ENCODE peak calls at places on chromosome 1, in five cellular contexts. One of them, this sample, is unnamed.
A peak's percentile ranks its signal among the peaks of the same experiment; 100 is the strongest.

GRCh38 chr1:165860065-165860464 is 32.7 kb downstream of the UCK2 start:
- DNase-seq in right cardiac atrium: no peak
- DNase-seq in HuH-7.5: no peak
- DNase-seq in type B pancreatic cell: no peak
- DNase-seq in activated T-helper 1 cell treated with anti-CD3 and anti-CD28 coated beads, Interleukin-12 subunit alpha, Interleukin-12 subunit beta, Interleukin-2, Interleukin-4 antibody, amounts not matched to agents 30 ng/mL and 10 ng/mL and 1 ng/mL, durations not matched to agents 14 hours and 24 hours and 36 hours: no peak
- DNase-seq in this sample: no peak

GRCh38 chr1:201176931-201177330 is 13.7 kb upstream of the IGFN1 start:
- DNase-seq in right cardiac atrium: no peak
- DNase-seq in HuH-7.5: no peak
- DNase-seq in type B pancreatic cell: no peak
- DNase-seq in activated T-helper 1 cell treated with anti-CD3 and anti-CD28 coated beads, Interleukin-12 subunit alpha, Interleukin-12 subunit beta, Interleukin-2, Interleukin-4 antibody, amounts not matched to agents 30 ng/mL and 10 ng/mL and 1 ng/mL, durations not matched to agents 14 hours and 24 hours and 36 hours: no peak
- DNase-seq in this sample: no peak

GRCh38 chr1:41919764-41920397 is 1.2 kb upstream of the HIVEP3 start:
- DNase-seq in right cardiac atrium: peak; percentile 66
- DNase-seq in HuH-7.5: no peak
- DNase-seq in type B pancreatic cell: no peak
- DNase-seq in activated T-helper 1 cell treated with anti-CD3 and anti-CD28 coated beads, Interleukin-12 subunit alpha, Interleukin-12 subunit beta, Interleukin-2, Interleukin-4 antibody, amounts not matched to agents 30 ng/mL and 10 ng/mL and 1 ng/mL, durations not matched to agents 14 hours and 24 hours and 36 hours: peak; percentile 83
- DNase-seq in this sample: no peak

GRCh38 chr1:114353233-114353632 is 157.8 kb downstream of the TRIM33 start:
- DNase-seq in right cardiac atrium: peak; percentile 85
- DNase-seq in HuH-7.5: no peak
- DNase-seq in type B pancreatic cell: peak; percentile 27
- DNase-seq in activated T-helper 1 cell treated with anti-CD3 and anti-CD28 coated beads, Interleukin-12 subunit alpha, Interleukin-12 subunit beta, Interleukin-2, Interleukin-4 antibody, amounts not matched to agents 30 ng/mL and 10 ng/mL and 1 ng/mL, durations not matched to agents 14 hours and 24 hours and 36 hours: no peak
- DNase-seq in this sample: no peak

GRCh38 chr1:46769028-46769740 is 29.7 kb upstream of the CYP4B1 start:
- DNase-seq in right cardiac atrium: no peak
- DNase-seq in HuH-7.5: no peak
- DNase-seq in type B pancreatic cell: no peak
- DNase-seq in activated T-helper 1 cell treated with anti-CD3 and anti-CD28 coated beads, Interleukin-12 subunit alpha, Interleukin-12 subunit beta, Interleukin-2, Interleukin-4 antibody, amounts not matched to agents 30 ng/mL and 10 ng/mL and 1 ng/mL, durations not matched to agents 14 hours and 24 hours and 36 hours: no peak
- DNase-seq in this sample: no peak

GRCh38 chr1:92949937-92950817 is 11.1 kb downstream of the DIPK1A start:
- DNase-seq in right cardiac atrium: no peak
- DNase-seq in HuH-7.5: no peak
- DNase-seq in type B pancreatic cell: no peak
- DNase-seq in activated T-helper 1 cell treated with anti-CD3 and anti-CD28 coated beads, Interleukin-12 subunit alpha, Interleukin-12 subunit beta, Interleukin-2, Interleukin-4 antibody, amounts not matched to agents 30 ng/mL and 10 ng/mL and 1 ng/mL, durations not matched to agents 14 hours and 24 hours and 36 hours: no peak
- DNase-seq in this sample: peak; percentile 67

GRCh38 chr1:31374511-31375196 is 1.8 kb upstream of the FABP3 start:
- DNase-seq in right cardiac atrium: peak; percentile 51
- DNase-seq in HuH-7.5: no peak
- DNase-seq in type B pancreatic cell: no peak
- DNase-seq in activated T-helper 1 cell treated with anti-CD3 and anti-CD28 coated beads, Interleukin-12 subunit alpha, Interleukin-12 subunit beta, Interleukin-2, Interleukin-4 antibody, amounts not matched to agents 30 ng/mL and 10 ng/mL and 1 ng/mL, durations not matched to agents 14 hours and 24 hours and 36 hours: no peak
- DNase-seq in this sample: no peak

GRCh38 chr1:198876371-198876871 is 237.6 kb downstream of the PTPRC start:
- DNase-seq in right cardiac atrium: no peak
- DNase-seq in HuH-7.5: no peak
- DNase-seq in type B pancreatic cell: no peak
- DNase-seq in activated T-helper 1 cell treated with anti-CD3 and anti-CD28 coated beads, Interleukin-12 subunit alpha, Interleukin-12 subunit beta, Interleukin-2, Interleukin-4 antibody, amounts not matched to agents 30 ng/mL and 10 ng/mL and 1 ng/mL, durations not matched to agents 14 hours and 24 hours and 36 hours: no peak
- DNase-seq in this sample: peak; percentile 53

GRCh38 chr1:30888391-30888790 is 20.2 kb downstream of the SDC3 start:
- DNase-seq in right cardiac atrium: peak; percentile 75
- DNase-seq in HuH-7.5: no peak
- DNase-seq in type B pancreatic cell: no peak
- DNase-seq in activated T-helper 1 cell treated with anti-CD3 and anti-CD28 coated beads, Interleukin-12 subunit alpha, Interleukin-12 subunit beta, Interleukin-2, Interleukin-4 antibody, amounts not matched to agents 30 ng/mL and 10 ng/mL and 1 ng/mL, durations not matched to agents 14 hours and 24 hours and 36 hours: no peak
- DNase-seq in this sample: no peak

GRCh38 chr1:194084755-194085154 is 898.3 kb upstream of the B3GALT2 start:
- DNase-seq in right cardiac atrium: no peak
- DNase-seq in HuH-7.5: no peak
- DNase-seq in type B pancreatic cell: no peak
- DNase-seq in activated T-helper 1 cell treated with anti-CD3 and anti-CD28 coated beads, Interleukin-12 subunit alpha, Interleukin-12 subunit beta, Interleukin-2, Interleukin-4 antibody, amounts not matched to agents 30 ng/mL and 10 ng/mL and 1 ng/mL, durations not matched to agents 14 hours and 24 hours and 36 hours: no peak
- DNase-seq in this sample: no peak

GRCh38 chr1:70503358-70503757 is 92.3 kb downstream of the CTH start:
- DNase-seq in right cardiac atrium: no peak
- DNase-seq in HuH-7.5: no peak
- DNase-seq in type B pancreatic cell: no peak
- DNase-seq in activated T-helper 1 cell treated with anti-CD3 and anti-CD28 coated beads, Interleukin-12 subunit alpha, Interleukin-12 subunit beta, Interleukin-2, Interleukin-4 antibody, amounts not matched to agents 30 ng/mL and 10 ng/mL and 1 ng/mL, durations not matched to agents 14 hours and 24 hours and 36 hours: no peak
- DNase-seq in this sample: no peak

This sample was measured in foreskin melanocyte.